ENCODE peak calls at places on chromosomes 3 and 15, in six cellular contexts. One of them, this sample, is unnamed.

GRCh38 chr3:66039590-66039887 is 821 bp upstream of the MAGI1 start:
- DNase-seq in H1: no peak
- DNase-seq in GM12892: no peak
- DNase-seq in GM12878: no peak
- DNase-seq in HepG2: peak
- DNase-seq in K562: peak
- DNase-seq in this sample: no peak

GRCh38 chr3:126341755-126342150 is 15.5 kb downstream of the KLF15 start:
- DNase-seq in K562: no peak
- DNase-seq in GM12878: no peak
- DNase-seq in HepG2: no peak
- DNase-seq in GM12892: no peak
- DNase-seq in H1: peak
- DNase-seq in this sample: no peak

GRCh38 chr3:30258426-30259392 is 347.7 kb upstream of the TGFBR2 start:
- DNase-seq in GM12878: no peak
- DNase-seq in K562: no peak
- DNase-seq in HepG2: peak
- DNase-seq in H1: no peak
- DNase-seq in GM12892: no peak
- DNase-seq in this sample: no peak

GRCh38 chr15:99987119-99987506 is 253.9 kb upstream of the LYSMD4 start:
- DNase-seq in HepG2: no peak
- DNase-seq in GM12892: no peak
- DNase-seq in H1: no peak
- DNase-seq in K562: no peak
- DNase-seq in GM12878: no peak
- DNase-seq in this sample: no peak

GRCh38 chr15:23038741-23039150 is 623 bp downstream of the TUBGCP5 start:
- DNase-seq in K562: no peak
- DNase-seq in GM12878: no peak
- DNase-seq in HepG2: peak
- DNase-seq in GM12892: no peak
- DNase-seq in H1: no peak
- DNase-seq in this sample: no peak

GRCh38 chr15:78415284-78415683 is 22.7 kb upstream of the IREB2 start:
- DNase-seq in K562: no peak
- DNase-seq in HepG2: no peak
- DNase-seq in H1: no peak
- DNase-seq in GM12878: no peak
- DNase-seq in GM12892: no peak
- DNase-seq in this sample: no peak

GRCh38 chr15:43954181-43954621 is 127.4 kb downstream of the WDR76 start:
- DNase-seq in H1: no peak
- DNase-seq in GM12892: no peak
- DNase-seq in GM12878: no peak
- DNase-seq in HepG2: no peak
- DNase-seq in K562: no peak
- DNase-seq in this sample: no peak

GRCh38 chr3:13494463-13495350 is 14.6 kb downstream of the HDAC11 start:
- DNase-seq in GM12878: no peak
- DNase-seq in GM12892: no peak
- DNase-seq in K562: peak
- DNase-seq in H1: no peak
- DNase-seq in HepG2: no peak
- DNase-seq in this sample: no peak

GRCh38 chr15:31845791-31846190 is 184.5 kb upstream of the CHRNA7 start:
- DNase-seq in HepG2: no peak
- DNase-seq in GM12878: no peak
- DNase-seq in K562: no peak
- DNase-seq in H1: no peak
- DNase-seq in GM12892: no peak
- DNase-seq in this sample: no peak

GRCh38 chr3:181007262-181007661 is 17.7 kb upstream of the DNAJC19 start:
- DNase-seq in GM12892: no peak
- DNase-seq in HepG2: no peak
- DNase-seq in GM12878: no peak
- DNase-seq in K562: no peak
- DNase-seq in H1: no peak
- DNase-seq in this sample: no peak

GRCh38 chr3:5187920-5188418 is 462 bp downstream of the EDEM1 start:
- DNase-seq in GM12892: peak
- DNase-seq in GM12878: no peak
- DNase-seq in H1: peak
- DNase-seq in HepG2: no peak
- DNase-seq in K562: peak
- DNase-seq in this sample: no peak

GRCh38 chr3:190414297-190414696 is 26.3 kb downstream of the CLDN16 start:
- DNase-seq in K562: no peak
- DNase-seq in GM12892: no peak
- DNase-seq in GM12878: no peak
- DNase-seq in HepG2: no peak
- DNase-seq in H1: no peak
- DNase-seq in this sample: no peak

GRCh38 chr15:65916664-65917406 is 47.5 kb downstream of the RAB11A start:
- DNase-seq in K562: peak
- DNase-seq in GM12878: peak
- DNase-seq in H1: peak
- DNase-seq in HepG2: peak
- DNase-seq in GM12892: peak
- DNase-seq in this sample: peak

GRCh38 chr3:134462236-134463059 is 23.3 kb downstream of the ANAPC13 start:
- DNase-seq in GM12892: no peak
- DNase-seq in HepG2: no peak
- DNase-seq in K562: no peak
- DNase-seq in GM12878: no peak
- DNase-seq in H1: peak
- DNase-seq in this sample: no peak

GRCh38 chr3:52109556-52110380 is 44.5 kb downstream of the POC1A start:
- DNase-seq in GM12878: no peak
- DNase-seq in GM12892: no peak
- DNase-seq in K562: no peak
- DNase-seq in H1: no peak
- DNase-seq in HepG2: no peak
- DNase-seq in this sample: no peak

GRCh38 chr3:194730369-194730768 is 44.7 kb downstream of the FAM43A start:
- DNase-seq in HepG2: no peak
- DNase-seq in K562: no peak
- DNase-seq in H1: no peak
- DNase-seq in GM12878: no peak
- DNase-seq in GM12892: no peak
- DNase-seq in this sample: no peak

GRCh38 chr3:149626671-149627070 is 31.2 kb downstream of the WWTR1 start:
- DNase-seq in GM12878: no peak
- DNase-seq in H1: no peak
- DNase-seq in HepG2: no peak
- DNase-seq in GM12892: no peak
- DNase-seq in K562: no peak
- DNase-seq in this sample: no peak

GRCh38 chr15:78931439-78931981 is 13.3 kb downstream of the CTSH start:
- DNase-seq in GM12878: no peak
- DNase-seq in GM12892: no peak
- DNase-seq in HepG2: no peak
- DNase-seq in H1: no peak
- DNase-seq in K562: no peak
- DNase-seq in this sample: no peak

GRCh38 chr3:181311186-181311585 is 321.6 kb upstream of the DNAJC19 start:
- DNase-seq in GM12892: no peak
- DNase-seq in GM12878: no peak
- DNase-seq in HepG2: no peak
- DNase-seq in K562: no peak
- DNase-seq in H1: no peak
- DNase-seq in this sample: no peak

DNA sequence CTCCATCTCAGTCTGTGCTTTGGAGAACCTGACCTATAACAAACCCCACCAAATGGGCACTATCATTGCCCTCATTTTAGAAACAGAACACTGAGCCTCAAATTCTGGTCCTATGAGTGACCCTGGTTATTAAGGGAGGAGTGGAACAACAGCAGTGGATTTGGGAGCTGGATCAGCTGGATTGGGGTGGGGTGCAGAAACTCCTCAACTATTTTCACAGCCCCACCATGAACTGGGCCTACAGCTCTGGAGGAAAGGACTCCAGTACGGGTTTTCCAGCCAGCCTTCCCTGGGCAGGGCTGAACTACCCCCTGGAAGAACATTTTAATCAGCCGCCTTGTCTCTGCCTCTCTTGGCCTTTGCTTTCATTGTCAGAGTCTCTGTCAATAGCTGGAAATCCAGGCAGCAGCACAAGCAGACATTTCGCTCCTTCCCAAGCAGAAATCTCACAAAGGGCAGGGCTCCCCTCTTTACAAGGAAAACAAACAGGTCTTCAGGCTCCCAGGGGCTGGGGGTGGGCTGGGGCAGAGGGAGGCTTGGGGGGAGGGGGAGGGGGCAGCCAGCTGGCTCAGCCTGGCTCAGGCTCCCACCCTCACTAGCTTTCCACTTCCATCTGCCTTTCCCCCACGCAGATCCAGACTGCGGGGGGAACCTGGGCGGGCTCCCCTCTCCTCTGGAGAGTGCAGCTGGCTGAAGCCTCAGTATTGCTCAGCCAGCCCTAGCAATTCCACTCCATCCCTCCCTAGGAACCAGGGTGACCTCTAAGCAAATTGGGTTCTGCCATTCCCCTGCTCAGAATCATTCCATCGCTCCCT is 13.7 kb upstream of the TLE3 start:
- DNase-seq in K562: peak
- DNase-seq in GM12892: no peak
- DNase-seq in H1: peak
- DNase-seq in GM12878: no peak
- DNase-seq in HepG2: no peak
- DNase-seq in this sample: no peak
- TF ChIP-seq TAF1 in K562: no peak
- TF ChIP-seq TAF1 in GM12892: no peak
- TF ChIP-seq TAF1 in H1: peak
- TF ChIP-seq TAF1 in GM12878: no peak
- TF ChIP-seq TAF1 in HepG2: no peak
- TF ChIP-seq TAF1 in this sample: no peak

DNA sequence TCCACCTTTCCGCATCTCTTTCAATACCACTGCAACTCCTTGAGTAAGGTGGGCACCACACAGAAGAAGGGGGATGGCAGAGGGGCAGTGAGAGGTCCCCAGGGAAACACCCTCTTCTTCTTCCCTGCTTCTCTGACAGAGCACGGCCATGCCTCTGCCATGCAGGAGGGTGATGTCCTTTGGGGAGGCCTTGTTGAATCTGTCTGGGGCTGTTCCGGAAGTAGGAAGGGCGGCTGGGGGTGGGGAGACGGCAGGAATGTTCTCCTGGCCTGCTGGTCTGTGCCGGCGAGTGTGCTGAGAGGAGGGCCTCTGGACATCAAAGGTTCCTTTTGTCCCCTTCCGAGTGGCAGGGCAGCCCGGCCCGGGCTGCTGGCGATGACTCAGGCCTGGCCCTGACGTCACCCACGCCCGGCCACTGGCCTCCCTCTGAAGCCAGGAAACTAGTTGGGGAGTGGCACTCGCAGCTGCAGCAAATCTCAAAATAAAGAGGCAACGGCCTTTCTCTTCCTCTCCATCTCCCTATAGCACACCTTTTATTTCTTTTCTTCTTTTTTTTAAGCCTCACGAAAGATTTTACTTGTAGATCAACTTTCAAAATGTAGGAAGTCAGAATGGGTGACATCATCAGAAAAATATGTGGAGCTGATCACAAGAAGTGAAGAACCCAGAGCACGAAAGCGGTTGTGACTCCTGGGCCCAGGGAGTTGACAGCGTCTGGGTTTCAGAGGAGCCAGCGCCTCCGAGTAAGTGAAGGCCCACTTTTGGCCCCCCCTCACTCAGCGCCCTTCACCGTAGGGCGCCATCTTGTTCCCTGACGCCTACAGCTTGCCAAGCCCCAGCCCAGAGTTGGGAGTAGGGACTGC is at the start of gene ZBTB38:
- DNase-seq in H1: peak
- DNase-seq in GM12892: peak
- DNase-seq in HepG2: peak
- DNase-seq in K562: peak
- DNase-seq in GM12878: no peak
- DNase-seq in this sample: no peak
- TF ChIP-seq POLR2A in H1: no peak
- TF ChIP-seq POLR2A in GM12892: peak
- TF ChIP-seq POLR2A in HepG2: peak
- TF ChIP-seq POLR2A in K562: peak
- TF ChIP-seq POLR2A in GM12878: peak
- TF ChIP-seq POLR2A in this sample: no peak

DNA sequence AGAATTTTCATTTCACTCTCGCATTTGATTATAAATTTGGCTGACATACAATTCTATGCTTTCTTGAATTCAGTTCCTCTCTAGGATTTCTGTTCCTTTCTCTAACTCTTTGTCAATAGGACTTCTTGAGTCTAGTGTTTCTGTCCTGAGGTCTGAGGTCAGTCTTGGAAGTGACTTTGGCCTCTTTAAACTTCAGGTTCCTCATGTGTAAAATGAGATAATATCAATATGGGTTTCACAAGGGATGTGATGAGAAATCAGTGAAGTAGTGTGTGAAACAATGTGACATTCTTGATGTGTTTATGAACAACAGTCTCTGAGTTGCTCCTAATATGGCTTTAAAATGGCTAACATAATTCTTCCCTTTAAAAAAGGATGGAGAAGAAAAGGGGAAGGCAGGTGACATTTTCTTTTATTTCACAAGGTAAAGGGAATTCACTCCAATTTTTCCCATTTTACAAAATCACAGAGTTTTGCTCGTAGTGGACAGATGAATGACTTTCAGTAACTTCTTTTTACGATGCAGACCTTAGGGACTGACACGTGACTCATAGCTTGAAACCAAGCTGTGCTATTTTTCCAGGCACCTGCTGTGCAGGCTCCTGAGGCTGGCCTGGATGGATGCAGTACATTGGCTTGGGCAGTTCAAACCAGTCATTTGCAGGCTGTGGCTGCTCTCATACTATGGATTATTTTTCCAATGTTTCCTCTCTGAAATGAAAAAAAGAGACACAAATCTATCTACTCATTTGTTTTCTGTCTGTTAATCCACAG is 92.4 kb downstream of the SV2B start:
- DNase-seq in H1: no peak
- DNase-seq in K562: no peak
- DNase-seq in GM12892: no peak
- DNase-seq in GM12878: no peak
- DNase-seq in HepG2: no peak
- DNase-seq in this sample: no peak
- TF ChIP-seq TAF1 in H1: no peak
- TF ChIP-seq TAF1 in K562: no peak
- TF ChIP-seq TAF1 in GM12892: no peak
- TF ChIP-seq TAF1 in GM12878: no peak
- TF ChIP-seq TAF1 in HepG2: no peak
- TF ChIP-seq TAF1 in this sample: no peak

DNA sequence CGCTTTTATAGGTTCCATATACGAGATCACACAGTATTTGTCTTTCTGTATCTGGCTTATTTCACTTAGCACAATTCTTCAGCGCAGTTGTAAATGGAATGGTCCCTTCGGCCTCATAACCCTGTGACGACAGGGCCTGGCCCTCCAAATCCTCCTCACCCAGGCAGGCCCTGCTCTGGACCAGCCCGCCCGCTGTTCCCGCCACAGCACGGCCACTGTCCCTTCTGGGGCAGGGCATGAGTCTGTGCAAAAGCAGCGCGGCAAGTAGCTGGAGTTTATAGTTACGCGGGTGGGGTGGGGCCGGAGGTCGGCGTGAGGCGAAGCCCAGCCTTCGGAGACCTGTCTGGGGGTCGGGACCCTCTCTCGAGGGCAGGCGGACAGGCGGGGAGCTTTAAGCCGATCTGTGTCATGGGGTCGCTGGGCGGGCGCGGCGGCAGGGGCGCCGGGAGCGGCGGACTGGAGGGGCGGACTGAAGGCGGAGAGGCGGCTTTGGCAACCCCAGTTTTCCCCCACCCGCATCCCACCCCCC is 543 bp downstream of the ARPIN start:
- DNase-seq in H1: peak
- DNase-seq in GM12892: no peak
- DNase-seq in HepG2: no peak
- DNase-seq in K562: no peak
- DNase-seq in GM12878: no peak
- DNase-seq in this sample: no peak
- TF ChIP-seq POLR2A in H1: peak
- TF ChIP-seq POLR2A in GM12892: no peak
- TF ChIP-seq POLR2A in HepG2: no peak
- TF ChIP-seq POLR2A in K562: no peak
- TF ChIP-seq POLR2A in GM12878: no peak
- TF ChIP-seq POLR2A in this sample: no peak